ENCODE peak calls at places on chromosomes 16 and 17, in nine cellular contexts. One of them, this sample, is unnamed.

GRCh38 chr17:73465851-73466250 is 154.1 kb upstream of the CDC42EP4 start:
- DNase-seq in activated B cell treated with CpG ODN at 0.5 μM for 24 hours: no peak
- DNase-seq in stomach: no peak
- DNase-seq in IMR-90: no peak
- DNase-seq in mesothelial cell of epicardium: no peak
- DNase-seq in transverse colon: no peak
- DNase-seq in tibial artery: no peak
- DNase-seq in nephron progenitor cell: no peak
- DNase-seq in activated CD8-positive, alpha-beta T cell treated with anti-CD3 and anti-CD28 coated beads for 36 hours: no peak
- DNase-seq in this sample: no peak

GRCh38 chr17:79258843-79259242 is 184.2 kb downstream of the ENGASE start:
- DNase-seq in IMR-90: no peak
- DNase-seq in tibial artery: no peak
- DNase-seq in activated B cell treated with CpG ODN at 0.5 μM for 24 hours: no peak
- DNase-seq in transverse colon: no peak
- DNase-seq in stomach: no peak
- DNase-seq in mesothelial cell of epicardium: no peak
- DNase-seq in nephron progenitor cell: no peak
- DNase-seq in activated CD8-positive, alpha-beta T cell treated with anti-CD3 and anti-CD28 coated beads for 36 hours: no peak
- DNase-seq in this sample: no peak

GRCh38 chr16:67115649-67116048 is 5.9 kb downstream of the PHAF1 start:
- DNase-seq in activated CD8-positive, alpha-beta T cell treated with anti-CD3 and anti-CD28 coated beads for 36 hours: no peak
- DNase-seq in tibial artery: peak
- DNase-seq in activated B cell treated with CpG ODN at 0.5 μM for 24 hours: no peak
- DNase-seq in mesothelial cell of epicardium: no peak
- DNase-seq in IMR-90: peak
- DNase-seq in nephron progenitor cell: no peak
- DNase-seq in stomach: no peak
- DNase-seq in transverse colon: no peak
- DNase-seq in this sample: no peak

GRCh38 chr16:54411555-54411954 is 125.0 kb upstream of the IRX3 start:
- DNase-seq in mesothelial cell of epicardium: no peak
- DNase-seq in IMR-90: no peak
- DNase-seq in activated B cell treated with CpG ODN at 0.5 μM for 24 hours: no peak
- DNase-seq in tibial artery: no peak
- DNase-seq in stomach: peak
- DNase-seq in nephron progenitor cell: no peak
- DNase-seq in activated CD8-positive, alpha-beta T cell treated with anti-CD3 and anti-CD28 coated beads for 36 hours: no peak
- DNase-seq in transverse colon: no peak
- DNase-seq in this sample: no peak

GRCh38 chr16:28038401-28038800 is 25.1 kb downstream of the GSG1L start:
- DNase-seq in tibial artery: no peak
- DNase-seq in activated B cell treated with CpG ODN at 0.5 μM for 24 hours: no peak
- DNase-seq in activated CD8-positive, alpha-beta T cell treated with anti-CD3 and anti-CD28 coated beads for 36 hours: no peak
- DNase-seq in nephron progenitor cell: no peak
- DNase-seq in transverse colon: no peak
- DNase-seq in mesothelial cell of epicardium: no peak
- DNase-seq in stomach: no peak
- DNase-seq in IMR-90: no peak
- DNase-seq in this sample: no peak

GRCh38 chr17:68047153-68047846 is 11.8 kb downstream of the KPNA2 start:
- DNase-seq in stomach: no peak
- DNase-seq in transverse colon: no peak
- DNase-seq in mesothelial cell of epicardium: no peak
- DNase-seq in tibial artery: no peak
- DNase-seq in IMR-90: no peak
- DNase-seq in activated B cell treated with CpG ODN at 0.5 μM for 24 hours: no peak
- DNase-seq in nephron progenitor cell: no peak
- DNase-seq in activated CD8-positive, alpha-beta T cell treated with anti-CD3 and anti-CD28 coated beads for 36 hours: no peak
- DNase-seq in this sample: no peak

GRCh38 chr17:54221499-54221898 is 398.8 kb downstream of the KIF2B start:
- DNase-seq in transverse colon: no peak
- DNase-seq in nephron progenitor cell: no peak
- DNase-seq in mesothelial cell of epicardium: no peak
- DNase-seq in activated CD8-positive, alpha-beta T cell treated with anti-CD3 and anti-CD28 coated beads for 36 hours: no peak
- DNase-seq in activated B cell treated with CpG ODN at 0.5 μM for 24 hours: no peak
- DNase-seq in IMR-90: no peak
- DNase-seq in tibial artery: no peak
- DNase-seq in stomach: no peak
- DNase-seq in this sample: no peak

GRCh38 chr16:88921603-88921995 is 55.1 kb upstream of the PABPN1L start:
- DNase-seq in nephron progenitor cell: no peak
- DNase-seq in activated B cell treated with CpG ODN at 0.5 μM for 24 hours: no peak
- DNase-seq in tibial artery: no peak
- DNase-seq in transverse colon: no peak
- DNase-seq in stomach: no peak
- DNase-seq in IMR-90: no peak
- DNase-seq in mesothelial cell of epicardium: no peak
- DNase-seq in activated CD8-positive, alpha-beta T cell treated with anti-CD3 and anti-CD28 coated beads for 36 hours: peak
- DNase-seq in this sample: no peak

GRCh38 chr16:74045539-74045938 is 251.1 kb upstream of the PSMD7 start:
- DNase-seq in activated B cell treated with CpG ODN at 0.5 μM for 24 hours: no peak
- DNase-seq in mesothelial cell of epicardium: no peak
- DNase-seq in stomach: no peak
- DNase-seq in activated CD8-positive, alpha-beta T cell treated with anti-CD3 and anti-CD28 coated beads for 36 hours: no peak
- DNase-seq in transverse colon: no peak
- DNase-seq in IMR-90: no peak
- DNase-seq in tibial artery: no peak
- DNase-seq in nephron progenitor cell: no peak
- DNase-seq in this sample: no peak

GRCh38 chr16:75019007-75019406 is 20.2 kb downstream of the ZNRF1 start:
- DNase-seq in transverse colon: no peak
- DNase-seq in activated B cell treated with CpG ODN at 0.5 μM for 24 hours: no peak
- DNase-seq in tibial artery: no peak
- DNase-seq in activated CD8-positive, alpha-beta T cell treated with anti-CD3 and anti-CD28 coated beads for 36 hours: peak
- DNase-seq in IMR-90: peak
- DNase-seq in nephron progenitor cell: no peak
- DNase-seq in stomach: no peak
- DNase-seq in mesothelial cell of epicardium: no peak
- DNase-seq in this sample: no peak

GRCh38 chr17:812638-813204 is 30.6 kb downstream of the MRM3 start:
- DNase-seq in stomach: no peak
- DNase-seq in activated B cell treated with CpG ODN at 0.5 μM for 24 hours: no peak
- DNase-seq in transverse colon: no peak
- DNase-seq in nephron progenitor cell: no peak
- DNase-seq in IMR-90: no peak
- DNase-seq in mesothelial cell of epicardium: no peak
- DNase-seq in activated CD8-positive, alpha-beta T cell treated with anti-CD3 and anti-CD28 coated beads for 36 hours: no peak
- DNase-seq in tibial artery: no peak
- DNase-seq in this sample: no peak

DNA sequence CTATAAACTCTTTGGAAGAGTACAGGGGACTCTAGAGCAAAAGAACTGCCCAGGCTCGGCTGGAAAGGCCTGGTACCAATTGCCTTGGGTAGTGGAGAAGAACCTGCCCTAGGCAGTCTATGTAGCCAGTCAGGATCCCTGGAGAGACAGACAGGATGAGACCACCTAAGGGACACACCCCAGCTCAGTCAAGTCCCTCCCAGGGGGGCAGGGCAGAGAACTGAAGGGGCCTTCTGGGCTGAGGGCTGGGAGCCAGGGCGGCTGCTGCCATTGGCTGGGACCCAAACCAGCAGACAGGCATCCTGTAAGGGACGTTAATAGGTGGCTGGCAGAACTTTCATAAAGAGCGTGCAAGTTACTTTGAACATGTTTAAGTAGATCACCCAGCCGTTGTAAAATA is 12.8 kb upstream of the SLC38A8 start:
- DNase-seq in activated B cell treated with CpG ODN at 0.5 μM for 24 hours: no peak
- DNase-seq in transverse colon: no peak
- DNase-seq in IMR-90: no peak
- DNase-seq in nephron progenitor cell: no peak
- DNase-seq in tibial artery: no peak
- DNase-seq in activated CD8-positive, alpha-beta T cell treated with anti-CD3 and anti-CD28 coated beads for 36 hours: no peak
- DNase-seq in stomach: no peak
- DNase-seq in mesothelial cell of epicardium: no peak
- DNase-seq in this sample: no peak
- TF ChIP-seq CTCF in activated B cell treated with CpG ODN at 0.5 μM for 24 hours: no peak
- TF ChIP-seq CTCF in transverse colon: no peak
- TF ChIP-seq CTCF in IMR-90: no peak
- TF ChIP-seq CTCF in nephron progenitor cell: no peak
- TF ChIP-seq CTCF in tibial artery: no peak
- TF ChIP-seq CTCF in activated CD8-positive, alpha-beta T cell treated with anti-CD3 and anti-CD28 coated beads for 36 hours: no peak
- TF ChIP-seq CTCF in stomach: no peak
- TF ChIP-seq CTCF in mesothelial cell of epicardium: no peak
- TF ChIP-seq CTCF in this sample: no peak

DNA sequence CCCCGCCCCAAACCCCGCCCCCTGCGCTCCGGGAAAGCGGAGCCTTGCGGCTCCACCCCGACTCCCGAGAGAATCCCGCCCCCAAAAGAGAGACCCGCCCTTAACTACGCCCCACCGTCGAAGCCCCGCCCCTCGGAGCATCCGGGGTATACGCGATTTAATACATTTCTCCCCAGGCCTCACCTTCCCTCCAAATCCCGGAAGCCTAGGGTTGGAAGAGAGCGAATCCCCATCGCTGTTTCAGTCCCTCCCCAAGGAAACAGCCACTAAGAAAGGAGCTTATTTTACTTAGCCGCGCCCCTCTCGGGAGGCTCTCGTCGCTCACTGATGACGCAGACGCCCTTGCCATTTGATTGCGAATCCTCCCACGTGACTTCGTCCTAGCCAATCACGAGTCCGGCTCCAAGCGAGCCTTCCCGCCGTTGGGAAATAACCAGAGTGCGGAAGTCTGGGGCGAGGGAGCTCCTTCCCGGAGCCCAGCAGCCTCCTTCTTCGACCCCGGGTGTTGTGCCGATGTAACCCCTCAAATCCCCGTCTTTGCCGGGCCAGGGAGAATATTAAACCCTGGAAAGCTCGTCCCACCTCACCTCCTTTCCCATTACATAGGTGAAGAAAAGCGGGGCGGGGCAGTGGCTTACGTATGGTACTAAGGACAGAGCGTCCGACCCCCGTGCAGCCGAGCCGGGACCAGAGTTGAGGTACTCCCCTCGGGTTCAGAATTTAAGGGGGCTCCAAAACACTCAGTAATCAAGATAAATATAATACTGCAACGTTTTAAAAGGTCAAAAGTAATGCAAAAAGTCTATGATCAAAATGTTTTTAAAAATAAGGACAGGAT is 461 bp upstream of the FDXR start:
- DNase-seq in activated B cell treated with CpG ODN at 0.5 μM for 24 hours: peak
- DNase-seq in IMR-90: peak
- DNase-seq in tibial artery: peak
- DNase-seq in mesothelial cell of epicardium: peak
- DNase-seq in activated CD8-positive, alpha-beta T cell treated with anti-CD3 and anti-CD28 coated beads for 36 hours: peak
- DNase-seq in nephron progenitor cell: peak
- DNase-seq in stomach: peak
- DNase-seq in transverse colon: peak
- DNase-seq in this sample: peak
- TF ChIP-seq CTCF in activated B cell treated with CpG ODN at 0.5 μM for 24 hours: no peak
- TF ChIP-seq CTCF in IMR-90: no peak
- TF ChIP-seq CTCF in tibial artery: peak
- TF ChIP-seq CTCF in mesothelial cell of epicardium: no peak
- TF ChIP-seq CTCF in activated CD8-positive, alpha-beta T cell treated with anti-CD3 and anti-CD28 coated beads for 36 hours: no peak
- TF ChIP-seq CTCF in nephron progenitor cell: no peak
- TF ChIP-seq CTCF in stomach: no peak
- TF ChIP-seq CTCF in transverse colon: no peak
- TF ChIP-seq CTCF in this sample: no peak

DNA sequence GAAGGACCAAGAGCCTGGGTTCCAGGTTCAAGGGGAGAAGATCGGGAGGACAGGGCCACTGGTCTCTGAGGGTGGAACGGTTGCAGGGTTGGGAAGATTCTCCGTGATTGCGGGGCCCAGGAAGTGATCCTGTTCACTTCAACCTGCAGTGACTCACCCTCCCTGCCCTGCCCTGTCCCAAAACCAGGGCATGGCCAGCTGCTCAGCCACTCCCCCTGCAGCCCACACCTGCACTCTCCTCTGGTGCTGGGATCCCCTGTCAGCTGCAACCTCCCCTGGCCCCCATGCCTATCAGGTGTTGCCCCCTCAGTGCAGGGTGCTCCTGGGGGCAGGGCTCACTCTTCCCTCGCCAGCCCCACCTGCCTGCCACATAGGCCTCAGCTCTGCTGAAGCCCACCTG is 1.1 kb downstream of the RUNDC3A start:
- DNase-seq in tibial artery: no peak
- DNase-seq in mesothelial cell of epicardium: no peak
- DNase-seq in activated CD8-positive, alpha-beta T cell treated with anti-CD3 and anti-CD28 coated beads for 36 hours: no peak
- DNase-seq in transverse colon: no peak
- DNase-seq in stomach: no peak
- DNase-seq in activated B cell treated with CpG ODN at 0.5 μM for 24 hours: no peak
- DNase-seq in nephron progenitor cell: no peak
- DNase-seq in IMR-90: no peak
- DNase-seq in this sample: peak
- TF ChIP-seq CTCF in tibial artery: no peak
- TF ChIP-seq CTCF in mesothelial cell of epicardium: no peak
- TF ChIP-seq CTCF in activated CD8-positive, alpha-beta T cell treated with anti-CD3 and anti-CD28 coated beads for 36 hours: no peak
- TF ChIP-seq CTCF in transverse colon: no peak
- TF ChIP-seq CTCF in stomach: no peak
- TF ChIP-seq CTCF in activated B cell treated with CpG ODN at 0.5 μM for 24 hours: no peak
- TF ChIP-seq CTCF in nephron progenitor cell: no peak
- TF ChIP-seq CTCF in IMR-90: no peak
- TF ChIP-seq CTCF in this sample: no peak

GRCh38 chr16:68448360-68448970 is at the start of gene SMPD3:
- DNase-seq in mesothelial cell of epicardium: peak
- DNase-seq in activated CD8-positive, alpha-beta T cell treated with anti-CD3 and anti-CD28 coated beads for 36 hours: peak
- DNase-seq in transverse colon: peak
- DNase-seq in tibial artery: peak
- DNase-seq in activated B cell treated with CpG ODN at 0.5 μM for 24 hours: peak
- DNase-seq in nephron progenitor cell: peak
- DNase-seq in stomach: peak
- DNase-seq in IMR-90: peak
- DNase-seq in this sample: peak
- TF ChIP-seq CTCF in mesothelial cell of epicardium: no peak
- TF ChIP-seq CTCF in activated CD8-positive, alpha-beta T cell treated with anti-CD3 and anti-CD28 coated beads for 36 hours: no peak
- TF ChIP-seq CTCF in transverse colon: no peak
- TF ChIP-seq CTCF in tibial artery: no peak
- TF ChIP-seq CTCF in activated B cell treated with CpG ODN at 0.5 μM for 24 hours: no peak
- TF ChIP-seq CTCF in nephron progenitor cell: no peak
- TF ChIP-seq CTCF in stomach: no peak
- TF ChIP-seq CTCF in IMR-90: no peak
- TF ChIP-seq CTCF in this sample: no peak

DNA sequence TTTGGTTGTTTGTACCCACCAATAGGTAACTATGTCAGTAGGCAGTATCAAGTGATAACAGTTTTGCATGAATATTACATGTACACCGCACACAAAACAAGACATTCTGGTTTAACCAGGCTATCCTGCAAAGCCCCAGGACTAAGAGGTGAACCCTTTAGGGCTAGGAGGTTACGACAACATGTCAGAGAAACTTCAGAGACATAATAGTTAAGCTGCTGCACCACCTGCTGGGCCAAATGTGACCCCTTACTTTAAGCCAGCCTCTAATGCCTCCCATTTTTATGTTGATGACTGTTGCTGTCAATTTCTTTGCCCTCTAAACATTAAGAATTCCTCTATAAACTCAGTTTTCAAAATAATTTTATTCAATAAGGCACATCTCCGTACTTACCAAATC is 15.4 kb downstream of the SRP68 start:
- DNase-seq in nephron progenitor cell: no peak
- DNase-seq in activated CD8-positive, alpha-beta T cell treated with anti-CD3 and anti-CD28 coated beads for 36 hours: no peak
- DNase-seq in tibial artery: no peak
- DNase-seq in transverse colon: no peak
- DNase-seq in mesothelial cell of epicardium: no peak
- DNase-seq in stomach: no peak
- DNase-seq in IMR-90: no peak
- DNase-seq in activated B cell treated with CpG ODN at 0.5 μM for 24 hours: no peak
- DNase-seq in this sample: no peak
- TF ChIP-seq CTCF in nephron progenitor cell: no peak
- TF ChIP-seq CTCF in activated CD8-positive, alpha-beta T cell treated with anti-CD3 and anti-CD28 coated beads for 36 hours: no peak
- TF ChIP-seq CTCF in tibial artery: no peak
- TF ChIP-seq CTCF in transverse colon: no peak
- TF ChIP-seq CTCF in mesothelial cell of epicardium: no peak
- TF ChIP-seq CTCF in stomach: no peak
- TF ChIP-seq CTCF in IMR-90: no peak
- TF ChIP-seq CTCF in activated B cell treated with CpG ODN at 0.5 μM for 24 hours: no peak
- TF ChIP-seq CTCF in this sample: no peak

GRCh38 chr17:77728022-77728671 is 230.4 kb upstream of the TNRC6C start:
- DNase-seq in transverse colon: no peak
- DNase-seq in stomach: no peak
- DNase-seq in IMR-90: no peak
- DNase-seq in activated B cell treated with CpG ODN at 0.5 μM for 24 hours: no peak
- DNase-seq in activated CD8-positive, alpha-beta T cell treated with anti-CD3 and anti-CD28 coated beads for 36 hours: no peak
- DNase-seq in nephron progenitor cell: no peak
- DNase-seq in mesothelial cell of epicardium: no peak
- DNase-seq in tibial artery: no peak
- DNase-seq in this sample: no peak
- TF ChIP-seq CTCF in transverse colon: no peak
- TF ChIP-seq CTCF in stomach: no peak
- TF ChIP-seq CTCF in IMR-90: no peak
- TF ChIP-seq CTCF in activated B cell treated with CpG ODN at 0.5 μM for 24 hours: no peak
- TF ChIP-seq CTCF in activated CD8-positive, alpha-beta T cell treated with anti-CD3 and anti-CD28 coated beads for 36 hours: no peak
- TF ChIP-seq CTCF in nephron progenitor cell: no peak
- TF ChIP-seq CTCF in mesothelial cell of epicardium: no peak
- TF ChIP-seq CTCF in tibial artery: no peak
- TF ChIP-seq CTCF in this sample: no peak